ENCODE peak calls at places on chromosomes 4 and X, in five cellular contexts. R is NCI-H2081, C is HEK293T, N is iris pigment epithelial cell, X is DMS153. A is an unnamed sample.

GRCh38 chrX:41720125-41720780 is 3.7 kb upstream of the GPR82 start:
- DNase-seq in X (no peak), N (peak), R (no peak), C (no peak), A (no peak)

GRCh38 chr4:32790803-32791202 is 2070.6 kb downstream of the PCDH7 start:
- DNase-seq in N (no peak), R (no peak), C (no peak), X (no peak), A (no peak)

GRCh38 chrX:143854006-143854405 is 29.9 kb upstream of the UBE2NL start:
- DNase-seq in C (no peak), X (no peak), R (no peak), N (peak), A (peak)

GRCh38 chrX:43939187-43939926 is 33.8 kb downstream of the NDP start:
- DNase-seq in X (peak), R (no peak), N (peak), C (no peak), A (peak)

GRCh38 chr4:148984951-148985350 is 542.7 kb upstream of the NR3C2 start:
- DNase-seq in N (no peak), C (no peak), X (no peak), R (no peak), A (no peak)

GRCh38 chr4:73823756-73824155 is 12.7 kb upstream of the CXCL6 start:
- DNase-seq in X (no peak), R (no peak), C (no peak), N (peak), A (no peak)

GRCh38 chr4:13384055-13384454 is 100.1 kb downstream of the RAB28 start:
- DNase-seq in N (no peak), C (no peak), X (no peak), R (no peak), A (no peak)

GRCh38 chr4:127580891-127581290 is 51.9 kb upstream of the INTU start:
- DNase-seq in X (no peak), R (no peak), C (no peak), N (no peak), A (no peak)

GRCh38 chrX:11899091-11899490 is 141.1 kb downstream of the MSL3 start:
- DNase-seq in N (peak), X (no peak), R (no peak), C (no peak), A (peak)

GRCh38 chrX:129472116-129472515 is 51.2 kb downstream of the SMARCA1 start:
- DNase-seq in X (peak), N (peak), R (no peak), C (peak), A (no peak)